ENCODE peak calls at places on chromosomes 3 and 15, in four cellular contexts. I is K562, Q is HepG2, N is GM12878. O is an unnamed sample.

GRCh38 chr3:182325213-182325941 is 467.9 kb upstream of the ATP11B start:
- DNase-seq in Q (no peak), N (peak), I (no peak), O (no peak)

GRCh38 chr3:146177072-146177936 is 16.3 kb upstream of the PLOD2 start:
- DNase-seq in Q (no peak), N (no peak), I (no peak), O (no peak)

GRCh38 chr3:113571360-113571759 is 39.0 kb downstream of the SIDT1 start:
- DNase-seq in Q (no peak), N (no peak), I (no peak), O (no peak)

GRCh38 chr3:183883291-183884096 is 1.2 kb downstream of the PARL start:
- DNase-seq in Q (no peak), I (no peak), N (no peak), O (no peak)

GRCh38 chr3:127196002-127196401 is 3.1 kb downstream of the PRR23E start:
- DNase-seq in I (no peak), N (no peak), Q (no peak), O (no peak)

GRCh38 chr3:190003730-190004129 is 117.0 kb downstream of the P3H2 start:
- DNase-seq in Q (no peak), I (no peak), N (no peak), O (peak)

GRCh38 chr3:56683122-56683817 is at the start of gene TASOR:
- DNase-seq in I (peak), N (no peak), Q (peak), O (peak)

GRCh38 chr15:59258317-59258716 is 51.7 kb downstream of the LDHAL6B start:
- DNase-seq in I (no peak), N (no peak), Q (no peak), O (no peak)

GRCh38 chr3:166488977-166489672 is 651.9 kb upstream of the BCHE start:
- DNase-seq in Q (no peak), N (no peak), I (no peak), O (no peak)

GRCh38 chr3:36514171-36514570 is 133.9 kb downstream of the STAC start:
- DNase-seq in I (no peak), Q (no peak), N (no peak), O (no peak)

GRCh38 chr3:103977417-103977816 is 1389.3 kb upstream of the ALCAM start:
- DNase-seq in Q (peak), I (no peak), N (no peak), O (no peak)

GRCh38 chr3:123193448-123194101 is 8.2 kb upstream of the SEC22A start:
- DNase-seq in N (no peak), Q (no peak), I (no peak), O (no peak)

GRCh38 chr3:123198352-123198751 is 3.4 kb upstream of the SEC22A start:
- DNase-seq in I (no peak), Q (no peak), N (no peak), O (no peak)

DNA sequence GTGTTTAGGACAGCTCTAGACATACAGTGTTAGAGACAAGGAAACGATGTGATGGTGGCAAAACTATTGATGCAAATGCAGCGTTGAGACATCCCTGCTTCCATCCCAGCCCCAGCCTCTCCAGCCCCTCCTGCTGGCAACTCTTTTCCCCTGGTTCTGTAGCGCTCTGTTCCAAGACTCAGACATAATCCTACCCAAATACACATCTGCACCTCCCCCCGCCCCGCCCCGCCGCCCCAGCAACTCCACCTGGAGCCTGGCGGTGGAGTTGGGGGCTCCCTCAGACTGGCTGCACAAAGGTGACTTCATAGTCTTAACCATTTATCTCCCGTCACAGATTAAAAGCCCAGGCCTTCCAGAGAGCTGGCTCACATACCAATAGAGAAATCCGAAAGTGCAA is 7.2 kb upstream of the SEC22A start:
- DNase-seq in N (no peak), I (peak), Q (peak), O (peak)
- TF ChIP-seq ESRRA in N (no peak), I (no peak), Q (no peak), O (no peak)

GRCh38 chr3:124761250-124761796 is 31.1 kb downstream of the UMPS start:
- DNase-seq in N (peak), Q (peak), I (peak), O (peak)
- TF ChIP-seq EP300 in N (no peak), Q (no peak), I (no peak), O (no peak)

GRCh38 chr3:73364517-73364916 is 260.2 kb downstream of the PDZRN3 start:
- DNase-seq in N (no peak), Q (no peak), I (no peak), O (no peak)

GRCh38 chr3:73361591-73361990 is 263.1 kb downstream of the PDZRN3 start:
- DNase-seq in N (no peak), I (no peak), Q (no peak), O (no peak)

GRCh38 chr3:73363093-73363492 is 261.6 kb downstream of the PDZRN3 start:
- DNase-seq in I (no peak), N (no peak), Q (no peak), O (no peak)

DNA sequence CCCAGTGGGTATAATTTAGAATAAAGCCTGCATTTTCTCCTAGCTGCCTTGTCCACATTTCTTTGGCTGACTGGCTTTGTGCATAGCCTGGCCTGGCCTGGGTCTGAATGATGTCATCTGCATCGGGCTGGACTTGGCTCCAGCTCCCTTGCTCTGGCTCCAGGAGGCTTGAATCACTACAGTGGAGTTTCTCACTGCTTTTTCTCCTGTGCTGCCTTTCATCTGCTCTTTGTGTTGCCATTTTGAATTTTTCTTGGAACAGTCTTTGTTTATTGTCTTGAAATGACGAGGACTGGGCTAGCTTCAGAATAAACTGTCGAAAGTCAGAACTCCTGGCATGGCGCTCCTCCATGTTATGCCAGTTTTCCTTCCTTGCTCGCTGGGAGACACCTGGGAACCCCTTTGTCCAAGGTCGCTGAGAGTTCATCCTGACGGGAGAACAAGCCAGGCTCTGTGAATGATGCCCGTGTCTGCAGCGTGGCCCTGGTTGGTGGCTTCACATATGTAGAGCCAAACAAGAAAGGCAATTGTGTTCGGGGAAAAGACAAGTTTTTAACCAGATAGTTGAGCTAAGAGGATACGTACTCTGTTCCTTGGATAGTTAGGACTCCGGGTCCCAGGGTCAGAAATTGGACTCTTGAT is 258.9 kb downstream of the PDZRN3 start:
- DNase-seq in N (no peak), Q (no peak), I (no peak), O (no peak)
- TF ChIP-seq ESRRA in N (no peak), Q (no peak), I (no peak), O (no peak)

DNA sequence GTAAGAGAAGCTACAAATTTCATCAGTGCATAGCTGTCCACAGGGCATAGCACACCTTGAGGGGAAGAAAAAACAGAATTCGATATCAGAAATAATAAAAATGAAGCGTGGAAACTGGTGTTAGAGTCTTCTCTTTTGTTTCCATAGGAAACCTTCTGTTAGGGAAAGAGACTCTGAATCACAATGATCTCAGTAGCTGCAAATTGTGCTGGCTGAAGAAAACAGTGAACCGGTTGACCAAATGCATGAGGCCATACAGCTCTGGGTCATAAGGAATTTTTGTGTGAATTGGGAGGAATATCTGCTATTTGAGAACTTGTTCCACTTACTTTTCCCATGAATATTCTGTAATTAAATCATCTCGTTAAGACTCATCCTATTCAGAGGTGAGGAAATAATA is 580.2 kb upstream of the NECTIN3 start:
- DNase-seq in I (no peak), N (no peak), Q (no peak), O (no peak)
- TF ChIP-seq EP300 in I (no peak), N (no peak), Q (no peak), O (no peak)

GRCh38 chr15:32636410-32636809 is 5.1 kb upstream of the SCG5 start:
- DNase-seq in Q (no peak), I (no peak), N (no peak), O (no peak)
- TF ChIP-seq ESRRA in Q (no peak), I (no peak), N (no peak), O (no peak)